ENCODE peak calls at places on chromosomes 1 and 21, in ten cellular contexts. F, V, R, P, S, M, E, H, Z and O are unnamed samples.

GRCh38 chr1:109412551-109412950 is 13.7 kb downstream of the PSMA5 start:
- DNase-seq in F (no peak), H (no peak), V (no peak), E (no peak), M (no peak), S (no peak), R (no peak), Z (no peak), P (no peak), O (no peak)

GRCh38 chr1:237327061-237327460 is 285.1 kb downstream of the RYR2 start:
- DNase-seq in E (no peak), S (no peak), F (no peak), M (no peak), R (no peak), P (no peak), V (no peak), Z (no peak), H (no peak), O (no peak)

GRCh38 chr1:237211031-237211430 is 169.0 kb downstream of the RYR2 start:
- DNase-seq in S (no peak), E (no peak), R (peak), P (no peak), M (no peak), V (no peak), F (no peak), Z (no peak), H (no peak), O (no peak)

GRCh38 chr1:17184822-17185484 is 20.0 kb upstream of the PADI1 start:
- DNase-seq in E (no peak), V (no peak), F (no peak), H (no peak), S (no peak), R (no peak), M (no peak), Z (no peak), P (no peak), O (no peak)

GRCh38 chr21:33734818-33735217 is 92.5 kb downstream of the ITSN1 start:
- DNase-seq in E (no peak), M (no peak), H (no peak), V (no peak), S (no peak), F (no peak), P (no peak), Z (no peak), R (no peak), O (no peak)

GRCh38 chr1:14486401-14487110 is 111.9 kb upstream of the KAZN start:
- DNase-seq in V (no peak), E (peak), R (no peak), M (no peak), S (no peak), F (no peak), Z (no peak), P (peak), H (peak), O (no peak)

GRCh38 chr1:109821221-109821669 is 57.5 kb upstream of the EPS8L3 start:
- DNase-seq in H (peak), R (no peak), V (peak), F (peak), E (peak), P (no peak), S (no peak), Z (peak), M (no peak), O (no peak)

GRCh38 chr1:212613440-212614335 is 5.1 kb downstream of the ATF3 start:
- DNase-seq in V (no peak), R (no peak), Z (no peak), E (peak), F (no peak), P (no peak), S (no peak), H (peak), M (no peak), O (no peak)

GRCh38 chr1:34165422-34165921 is 442 bp upstream of the CSMD2 start:
- DNase-seq in V (no peak), F (no peak), S (peak), M (no peak), H (no peak), Z (no peak), E (no peak), R (peak), P (no peak), O (peak)

GRCh38 chr1:45009956-45010854 is 919 bp downstream of the HECTD3 start:
- DNase-seq in Z (no peak), M (no peak), S (peak), R (peak), F (no peak), H (peak), P (no peak), V (no peak), E (peak), O (no peak)

GRCh38 chr1:53188099-53188498 is 8.5 kb upstream of the CPT2 start:
- DNase-seq in H (no peak), R (no peak), S (no peak), M (no peak), F (no peak), P (no peak), Z (no peak), E (peak), V (no peak), O (no peak)

GRCh38 chr1:240575976-240576666 is 35.8 kb downstream of the GREM2 start:
- DNase-seq in R (no peak), S (no peak), E (peak), F (no peak), H (peak), M (peak), V (no peak), P (no peak), Z (no peak), O (no peak)

GRCh38 chr1:96370752-96371151 is 350.8 kb upstream of the PTBP2 start:
- DNase-seq in E (peak), H (peak), P (no peak), S (no peak), R (no peak), M (no peak), F (no peak), Z (no peak), V (no peak), O (no peak)

GRCh38 chr1:68470388-68470970 is 20.7 kb upstream of the RPE65 start:
- DNase-seq in E (no peak), V (no peak), F (no peak), R (peak), M (no peak), Z (no peak), S (no peak), H (peak), P (no peak), O (no peak)

GRCh38 chr1:24749886-24750285 is 4.6 kb downstream of the CLIC4 start:
- DNase-seq in Z (no peak), E (no peak), S (no peak), V (no peak), M (no peak), H (no peak), R (no peak), F (no peak), P (no peak), O (no peak)

GRCh38 chr1:33433509-33434362 is 2.8 kb upstream of the PHC2 start:
- DNase-seq in F (no peak), R (no peak), Z (no peak), E (peak), P (peak), S (no peak), M (no peak), V (peak), H (peak), O (no peak)

GRCh38 chr1:181469829-181470228 is 13.5 kb upstream of the CACNA1E start:
- DNase-seq in E (peak), V (no peak), H (peak), P (no peak), R (no peak), Z (no peak), F (no peak), M (no peak), S (no peak), O (no peak)

GRCh38 chr1:223716302-223716862 is 4.0 kb downstream of the CAPN2 start:
- DNase-seq in Z (no peak), H (peak), M (peak), R (peak), P (no peak), S (no peak), F (no peak), E (peak), V (no peak), O (no peak)

GRCh38 chr1:215665212-215665611 is 98.1 kb downstream of the KCTD3 start:
- DNase-seq in V (no peak), M (no peak), E (peak), Z (no peak), F (no peak), P (no peak), R (no peak), H (peak), S (no peak), O (no peak)

GRCh38 chr1:229254910-229255541 is 15.9 kb upstream of the RAB4A start:
- DNase-seq in F (no peak), S (peak), R (peak), P (no peak), Z (no peak), M (peak), E (no peak), V (no peak), H (no peak), O (no peak)

GRCh38 chr1:42739753-42740700 is at the start of gene CLDN19:
- DNase-seq in F (no peak), S (no peak), R (no peak), E (no peak), Z (no peak), P (peak), V (no peak), M (no peak), H (no peak), O (peak)

GRCh38 chr1:18794066-18794465 is 65.4 kb downstream of the TAS1R2 start:
- DNase-seq in V (no peak), M (no peak), R (no peak), E (no peak), H (no peak), S (no peak), Z (no peak), F (no peak), P (no peak), O (no peak)

GRCh38 chr1:239555350-239555749 is 169.0 kb downstream of the CHRM3 start:
- DNase-seq in Z (no peak), M (no peak), S (no peak), P (no peak), F (no peak), V (no peak), H (no peak), R (no peak), E (no peak), O (no peak)

GRCh38 chr1:2382621-2383361 is 8.6 kb downstream of the MORN1 start:
- DNase-seq in Z (no peak), H (peak), E (peak), S (no peak), F (no peak), M (no peak), P (peak), V (no peak), R (peak), O (peak)

GRCh38 chr21:17673261-17674020 is 60.7 kb upstream of the BTG3 start:
- DNase-seq in H (peak), S (no peak), M (no peak), Z (no peak), E (peak), F (no peak), P (no peak), R (no peak), V (no peak), O (no peak)

GRCh38 chr21:25735895-25736597 is 1.3 kb downstream of the GABPA start:
- DNase-seq in E (peak), P (no peak), H (peak), Z (no peak), S (no peak), F (no peak), R (peak), V (no peak), M (peak), O (no peak)